ENCODE peak calls at places on chromosome 6, in four cellular contexts. F, H, U and V are unnamed samples.

GRCh38 chr6:80029442-80029841 is 25.0 kb downstream of the TTK start:
- DNase-seq in F (no peak), U (no peak), H (no peak), V (no peak)

GRCh38 chr6:108850669-108851467 is 2.6 kb downstream of the ARMC2 start:
- DNase-seq in H (peak; percentile 15), F (no peak), U (no peak), V (no peak)

GRCh38 chr6:148868901-148869300 is 122.1 kb downstream of the UST start:
- DNase-seq in F (no peak), H (no peak), U (no peak), V (no peak)

GRCh38 chr6:50087231-50087954 is 37.7 kb upstream of the DEFB112 start:
- DNase-seq in U (no peak), H (peak; percentile 5), F (no peak), V (no peak)

GRCh38 chr6:53070808-53071207 is 5.6 kb downstream of the FBXO9 start:
- DNase-seq in U (no peak), H (no peak), F (peak; percentile 29), V (no peak)

GRCh38 chr6:18400831-18401446 is 13.8 kb downstream of the RNF144B start:
- DNase-seq in F (no peak), U (no peak), H (no peak), V (no peak)

GRCh38 chr6:137581019-137581707 is 87.0 kb upstream of the OLIG3 start:
- DNase-seq in F (no peak), H (no peak), U (no peak), V (no peak)

GRCh38 chr6:29746846-29747687 is 23.8 kb downstream of the HLA-F start:
- DNase-seq in F (no peak), H (no peak), U (no peak), V (no peak)

GRCh38 chr6:32112436-32112980 is 3.4 kb upstream of the TNXB start:
- DNase-seq in F (no peak), H (no peak), U (no peak), V (no peak)

GRCh38 chr6:154230910-154231595 is 125.5 kb downstream of the IPCEF1 start:
- DNase-seq in H (no peak), F (no peak), U (no peak), V (no peak)

GRCh38 chr6:127051571-127052260 is 66.8 kb upstream of the RSPO3 start:
- DNase-seq in H (no peak), F (no peak), U (no peak), V (no peak)

GRCh38 chr6:170081556-170081955 is 209.3 kb downstream of the DLL1 start:
- DNase-seq in U (no peak), H (no peak), F (no peak), V (no peak)

GRCh38 chr6:154030646-154031045 is 8.4 kb upstream of the OPRM1 start:
- DNase-seq in F (peak; percentile 60), U (no peak), H (no peak), V (no peak)

GRCh38 chr6:116158641-116159040 is 32.7 kb upstream of the COL10A1 start:
- DNase-seq in H (no peak), F (no peak), U (no peak), V (no peak)

GRCh38 chr6:46410330-46410953 is 80.8 kb downstream of the RCAN2 start:
- DNase-seq in H (peak; percentile 57), F (peak; percentile 34), U (peak; percentile 35), V (no peak)

GRCh38 chr6:52562915-52563314 is 13.9 kb downstream of the TRAM2 start:
- DNase-seq in H (no peak), U (no peak), F (no peak), V (no peak)

GRCh38 chr6:73653571-73654424 is at the start of gene SLC17A5:
- DNase-seq in H (peak; percentile 91), F (peak; percentile 95), U (peak; percentile 92), V (peak; percentile 94)

GRCh38 chr6:93424303-93425064 is 5.1 kb upstream of the EPHA7 start:
- DNase-seq in U (no peak), F (no peak), H (no peak), V (no peak)

GRCh38 chr6:108113557-108114519 is 39.3 kb upstream of the OSTM1 start:
- DNase-seq in H (peak; percentile 41), F (peak; percentile 78), U (peak; percentile 60), V (peak; percentile 80)

GRCh38 chr6:13480631-13481501 is 6.5 kb downstream of the GFOD1 start:
- DNase-seq in H (no peak), U (no peak), F (no peak), V (no peak)

GRCh38 chr6:106223300-106223930 is 102.1 kb downstream of the ATG5 start:
- DNase-seq in U (peak; percentile 31), H (peak; percentile 46), F (peak; percentile 15), V (no peak)

GRCh38 chr6:36731622-36732310 is 34.1 kb downstream of the RAB44 start:
- DNase-seq in U (no peak), F (no peak), H (no peak), V (no peak)

GRCh38 chr6:137044366-137045220 is at the start of gene IL20RA:
- DNase-seq in H (no peak), F (peak; percentile 87), U (no peak), V (no peak)

GRCh38 chr6:15547379-15547778 is 115.4 kb downstream of the DTNBP1 start:
- DNase-seq in H (no peak), F (peak; percentile 57), U (no peak), V (no peak)

GRCh38 chr6:45537539-45537938 is 159.8 kb upstream of the SUPT3H start:
- DNase-seq in F (no peak), U (no peak), H (no peak), V (no peak)

GRCh38 chr6:119333707-119334295 is 15.8 kb downstream of the MAN1A1 start:
- DNase-seq in H (no peak), F (peak; percentile 22), U (no peak), V (no peak)

GRCh38 chr6:162344935-162345599 is 382.5 kb downstream of the PRKN start:
- DNase-seq in H (no peak), F (no peak), U (no peak), V (no peak)

GRCh38 chr6:35164868-35165267 is 23.7 kb upstream of the TCP11 start:
- DNase-seq in H (no peak), F (no peak), U (no peak), V (no peak)

GRCh38 chr6:18323935-18324707 is 59.8 kb upstream of the DEK start:
- DNase-seq in H (peak; percentile 54), F (peak; percentile 64), U (peak; percentile 54), V (no peak)

GRCh38 chr6:40340196-40340595 is 247.0 kb downstream of the LRFN2 start:
- DNase-seq in F (no peak), U (no peak), H (no peak), V (no peak)

GRCh38 chr6:127303917-127304316 is 37.3 kb downstream of the RNF146 start:
- DNase-seq in U (no peak), H (no peak), F (no peak), V (no peak)

GRCh38 chr6:134437376-134437775 is 119.5 kb upstream of the SGK1 start:
- DNase-seq in F (no peak), U (peak; percentile 24), H (no peak), V (no peak)

GRCh38 chr6:139855741-139856206 is 481.3 kb upstream of the CITED2 start:
- DNase-seq in F (no peak), H (no peak), U (no peak), V (no peak)

GRCh38 chr6:45421700-45422540 is 44.2 kb upstream of the SUPT3H start:
- DNase-seq in U (peak; percentile 69), F (peak; percentile 76), H (peak; percentile 16), V (peak; percentile 71)

GRCh38 chr6:4687989-4688947 is 87.9 kb upstream of the CDYL start:
- DNase-seq in H (no peak), U (peak; percentile 66), F (no peak), V (no peak)

GRCh38 chr6:23890543-23891227 is 235.3 kb upstream of the NRSN1 start:
- DNase-seq in F (no peak), U (no peak), H (no peak), V (no peak)

GRCh38 chr6:89999154-89999553 is 104.9 kb downstream of the GJA10 start:
- DNase-seq in U (peak; percentile 20), F (no peak), H (no peak), V (no peak)

GRCh38 chr6:30882764-30883475 is 1.4 kb upstream of the DDR1 start:
- DNase-seq in H (no peak), F (peak; percentile 33), U (peak; percentile 72), V (no peak)

GRCh38 chr6:30881392-30881986 is 2.8 kb upstream of the DDR1 start:
- DNase-seq in F (no peak), U (no peak), H (no peak), V (no peak)

GRCh38 chr6:30879684-30880427 is 4.5 kb upstream of the DDR1 start:
- DNase-seq in H (no peak), F (peak; percentile 14), U (no peak), V (no peak)

GRCh38 chr6:30881987-30882763 is 2.1 kb upstream of the DDR1 start:
- DNase-seq in F (peak; percentile 15), U (no peak), H (no peak), V (no peak)

GRCh38 chr6:30880563-30881252 is 3.6 kb upstream of the DDR1 start:
- DNase-seq in U (no peak), F (peak; percentile 48), H (no peak), V (peak; percentile 85)
- TF ChIP-seq GABPA in U (no peak), F (no peak), H (no peak), V (no peak)

GRCh38 chr6:101435028-101435427 is 41.5 kb downstream of the GRIK2 start:
- DNase-seq in H (no peak), U (no peak), F (no peak), V (no peak)

GRCh38 chr6:101433141-101433540 is 39.6 kb downstream of the GRIK2 start:
- DNase-seq in H (no peak), U (no peak), F (no peak), V (no peak)

GRCh38 chr6:101429291-101429690 is 35.8 kb downstream of the GRIK2 start:
- DNase-seq in H (no peak), U (no peak), F (no peak), V (no peak)

GRCh38 chr6:101434601-101435000 is 41.1 kb downstream of the GRIK2 start:
- DNase-seq in U (no peak), F (no peak), H (no peak), V (no peak)

DNA sequence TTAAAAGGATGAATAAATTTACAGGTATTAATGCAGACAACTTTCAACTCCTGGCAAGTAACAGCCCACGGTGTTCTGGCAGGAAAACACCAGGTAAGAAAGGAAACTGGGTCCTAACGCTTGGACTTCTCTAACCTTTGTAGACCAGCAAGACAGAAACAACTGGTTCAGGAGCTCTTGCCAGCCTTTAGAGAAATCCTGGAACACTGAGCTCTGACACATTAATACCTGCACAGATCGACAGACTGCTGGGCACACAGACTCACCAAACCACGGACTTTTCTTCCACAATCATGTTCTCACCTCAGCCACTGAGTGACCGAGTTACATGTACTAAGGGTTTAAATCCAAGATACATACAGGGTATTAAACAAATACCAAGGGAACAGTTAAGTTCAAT is 36.3 kb downstream of the GRIK2 start:
- DNase-seq in H (no peak), U (no peak), F (no peak), V (no peak)
- TF ChIP-seq GABPA in H (no peak), U (no peak), F (no peak), V (no peak)

GRCh38 chr6:10322991-10323390 is 91.9 kb downstream of the TFAP2A start:
- DNase-seq in H (no peak), F (no peak), U (no peak), V (no peak)
- TF ChIP-seq GABPA in H (no peak), F (no peak), U (no peak), V (no peak)

DNA sequence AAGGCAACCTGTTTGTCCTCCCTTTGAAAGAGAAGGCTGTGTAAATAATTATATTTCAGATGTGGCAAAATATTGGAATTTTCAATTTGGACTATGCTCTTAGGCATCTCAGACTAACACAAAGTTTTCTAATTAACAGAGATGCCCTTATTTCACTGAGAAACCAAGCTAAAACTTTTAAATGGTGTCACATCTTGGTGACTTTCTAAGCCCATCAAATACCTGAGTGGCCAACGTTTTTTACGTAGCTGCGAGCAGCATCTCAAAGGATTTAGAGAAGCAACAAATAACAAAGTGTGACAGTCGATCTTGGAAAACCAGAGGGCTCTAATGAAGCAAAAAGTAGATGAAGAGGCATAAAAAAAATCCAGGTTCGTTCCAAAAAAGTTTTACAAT is 3.4 kb upstream of the HEY2 start:
- DNase-seq in H (no peak), F (no peak), U (no peak), V (no peak)
- TF ChIP-seq GABPA in H (no peak), F (no peak), U (no peak), V (no peak)